ENCODE peak calls at places on chromosomes 12 and 14, in nine cellular contexts. W is NB4, O is progenitor cell of endocrine pancreas, T is BJ, Q is adrenal gland, S is AG09309, G is omental fat pad, I is type B pancreatic cell, B is epithelial cell of esophagus. P is an unnamed sample.

GRCh38 chr12:4781212-4781611 is 61.0 kb downstream of the GALNT8 start:
- DNase-seq in G (no peak), I (no peak), W (no peak), T (no peak), S (no peak), Q (no peak), B (peak), O (no peak), P (peak)

GRCh38 chr14:53495846-53496343 is 342.8 kb upstream of the DDHD1 start:
- DNase-seq in Q (no peak), B (no peak), T (no peak), O (no peak), I (no peak), W (no peak), S (no peak), G (no peak), P (no peak)

GRCh38 chr14:65282909-65283253 is 129.6 kb upstream of the FUT8 start:
- DNase-seq in W (no peak), G (no peak), S (no peak), B (no peak), Q (no peak), O (no peak), I (no peak), T (no peak), P (no peak)

GRCh38 chr12:4089147-4089606 is 184.4 kb upstream of the CCND2 start:
- DNase-seq in B (no peak), O (no peak), W (no peak), Q (no peak), T (no peak), I (no peak), S (no peak), G (no peak), P (no peak)

GRCh38 chr14:92534863-92535654 is 21.5 kb downstream of the RIN3 start:
- DNase-seq in S (no peak), O (no peak), W (no peak), I (no peak), G (no peak), B (no peak), Q (no peak), T (no peak), P (no peak)

GRCh38 chr12:110677206-110677911 is 11.6 kb downstream of the HVCN1 start:
- DNase-seq in G (no peak), W (peak), Q (no peak), I (no peak), S (no peak), O (no peak), B (no peak), T (no peak), P (no peak)

GRCh38 chr14:90828642-90829487 is 12.6 kb upstream of the TTC7B start:
- DNase-seq in I (no peak), T (no peak), S (no peak), O (no peak), G (no peak), B (no peak), Q (no peak), W (peak), P (no peak)

GRCh38 chr12:106213721-106214121 is 34.1 kb downstream of the CKAP4 start:
- DNase-seq in T (no peak), O (no peak), I (no peak), B (no peak), Q (no peak), G (no peak), W (no peak), S (no peak), P (no peak)

GRCh38 chr14:55114720-55115119 is 14.3 kb upstream of the LGALS3 start:
- DNase-seq in G (no peak), Q (no peak), W (no peak), T (no peak), I (no peak), O (no peak), S (no peak), B (no peak), P (no peak)

GRCh38 chr14:53900499-53900898 is 56.1 kb downstream of the BMP4 start:
- DNase-seq in W (no peak), B (no peak), O (no peak), T (no peak), Q (no peak), I (no peak), G (no peak), S (no peak), P (no peak)

GRCh38 chr12:10957741-10958140 is 18.7 kb upstream of the TAS2R14 start:
- DNase-seq in W (no peak), S (no peak), Q (no peak), I (no peak), O (no peak), T (no peak), B (no peak), G (no peak), P (no peak)

GRCh38 chr14:104164041-104164440 is 25.7 kb downstream of the KIF26A start:
- DNase-seq in Q (no peak), W (no peak), O (no peak), B (no peak), G (no peak), T (no peak), S (no peak), I (no peak), P (no peak)

DNA sequence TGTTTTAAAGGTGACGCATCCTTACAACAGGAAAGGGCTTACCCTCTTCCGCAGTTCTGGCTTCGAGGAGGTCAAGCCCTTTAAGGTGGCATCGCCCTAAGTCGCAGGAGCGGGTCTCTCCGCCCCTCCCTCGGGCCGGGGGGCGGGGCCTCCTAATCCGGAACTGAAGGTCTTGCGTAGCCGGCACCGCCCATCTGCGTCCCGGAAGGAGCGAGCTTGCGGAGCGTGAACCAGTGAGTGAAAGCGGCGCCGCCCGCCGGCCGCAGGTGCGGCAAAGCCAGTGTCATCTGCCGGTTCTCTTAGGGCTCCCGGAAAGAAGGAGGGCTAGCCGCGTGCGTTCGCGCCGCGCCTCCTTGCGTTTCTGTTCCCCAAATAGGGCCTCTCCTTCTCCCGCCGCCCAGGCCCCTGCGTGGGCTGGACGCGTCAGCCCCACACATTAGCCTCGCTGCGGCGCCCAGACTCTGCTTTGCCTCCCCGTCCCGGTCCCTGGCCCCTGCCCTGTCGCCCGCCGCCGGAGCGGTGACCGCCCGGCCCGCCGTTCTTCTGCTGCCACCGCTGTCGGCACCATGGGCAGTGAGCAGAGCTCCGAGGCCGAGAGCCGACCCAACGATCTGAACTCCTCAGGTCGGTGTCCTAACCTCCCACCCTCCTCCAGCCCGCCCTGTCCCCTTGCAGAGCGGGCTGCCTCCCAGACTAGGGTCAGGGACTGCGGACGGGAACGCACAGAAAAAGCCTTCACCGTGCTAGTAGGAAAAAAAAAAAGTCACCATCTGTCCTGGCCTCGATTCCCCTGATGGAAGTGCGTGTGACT is at the start of gene BORCS5:
- DNase-seq in O (peak), I (peak), Q (peak), B (peak), S (peak), W (peak), T (peak), G (peak), P (peak)
- TF ChIP-seq CTCF in O (peak), I (peak), Q (peak), B (peak), S (no peak), W (no peak), T (peak), G (no peak), P (peak)

GRCh38 chr12:24021164-24021502 is 71.7 kb upstream of the SOX5 start:
- DNase-seq in Q (no peak), G (no peak), S (no peak), I (no peak), T (no peak), B (no peak), O (no peak), W (no peak), P (no peak)

GRCh38 chr12:24020391-24021163 is 71.1 kb upstream of the SOX5 start:
- DNase-seq in Q (no peak), O (no peak), I (no peak), W (no peak), G (no peak), S (no peak), T (no peak), B (no peak), P (no peak)

GRCh38 chr12:24027352-24027751 is 77.9 kb upstream of the SOX5 start:
- DNase-seq in I (no peak), T (no peak), B (no peak), W (no peak), Q (no peak), O (no peak), S (no peak), G (no peak), P (no peak)

GRCh38 chr12:24025153-24025798 is 75.8 kb upstream of the SOX5 start:
- DNase-seq in T (no peak), O (no peak), Q (no peak), I (no peak), S (no peak), B (peak), G (no peak), W (peak), P (no peak)
- TF ChIP-seq CTCF in T (no peak), O (peak), Q (no peak), I (peak), S (no peak), B (peak), G (no peak), W (peak), P (peak)

GRCh38 chr14:24816011-24816928 is 182.3 kb upstream of the GZMB start:
- DNase-seq in O (no peak), I (no peak), W (no peak), Q (no peak), B (peak), S (no peak), T (no peak), G (no peak), P (no peak)

GRCh38 chr14:24815543-24815942 is 181.6 kb upstream of the GZMB start:
- DNase-seq in B (no peak), W (no peak), S (no peak), T (no peak), I (no peak), Q (no peak), O (no peak), G (no peak), P (no peak)

GRCh38 chr14:24814944-24815343 is 181.0 kb upstream of the GZMB start:
- DNase-seq in S (no peak), Q (no peak), W (no peak), G (no peak), O (no peak), T (no peak), B (no peak), I (no peak), P (no peak)

GRCh38 chr14:24813819-24814259 is 179.8 kb upstream of the GZMB start:
- DNase-seq in G (no peak), B (no peak), I (no peak), S (no peak), Q (no peak), O (no peak), T (no peak), W (no peak), P (no peak)

GRCh38 chr14:24813089-24813815 is 179.3 kb upstream of the GZMB start:
- DNase-seq in B (no peak), O (no peak), T (no peak), I (no peak), W (no peak), G (no peak), Q (no peak), S (no peak), P (no peak)
- TF ChIP-seq CTCF in B (no peak), O (no peak), T (no peak), I (no peak), W (no peak), G (no peak), Q (no peak), S (no peak), P (no peak)

DNA sequence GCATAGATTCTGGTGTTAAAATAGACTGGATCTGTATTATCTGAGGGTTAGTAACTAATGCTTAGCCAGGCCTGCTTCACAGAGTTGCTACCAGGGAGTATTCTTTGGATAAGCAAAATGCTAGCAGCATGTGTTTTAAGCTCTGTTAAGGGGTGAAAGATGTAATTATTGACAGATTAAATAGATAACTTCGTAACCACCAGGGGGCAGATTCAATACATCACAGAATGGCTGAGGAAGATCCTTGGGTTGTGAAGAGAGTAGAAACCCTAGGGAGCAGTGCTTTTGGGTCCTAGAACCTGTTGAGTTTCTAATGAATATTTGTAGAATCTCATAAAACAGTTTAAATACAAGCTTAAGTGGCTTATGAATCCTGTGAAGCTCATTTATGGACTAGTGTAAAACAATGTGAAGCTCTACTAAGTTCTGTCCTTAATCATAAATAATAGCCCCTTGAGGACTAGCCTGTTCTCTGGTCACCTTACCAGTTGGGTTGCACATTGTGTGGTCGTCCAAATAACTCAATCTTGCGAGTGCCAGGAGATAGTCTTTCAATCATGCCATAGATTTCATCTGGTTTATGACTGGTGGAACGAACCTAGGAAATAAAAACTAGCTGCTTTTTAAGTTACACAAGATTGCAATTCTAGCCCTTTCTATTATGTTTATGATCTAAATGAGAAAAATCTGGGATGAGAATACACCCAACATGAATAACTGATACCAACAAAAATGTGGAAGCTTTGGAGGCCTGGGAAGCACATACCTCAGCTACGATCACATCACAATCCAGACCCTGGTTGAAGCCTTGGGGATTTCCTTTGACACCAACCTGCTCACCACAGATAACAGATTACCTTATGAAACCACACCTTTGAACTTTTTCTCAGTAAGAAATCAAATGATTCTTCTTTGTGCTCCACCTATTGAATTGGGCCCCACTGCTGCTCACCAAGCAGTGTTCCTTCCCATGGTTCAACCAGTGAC is 12.3 kb downstream of the METTL3 start:
- DNase-seq in G (no peak), S (no peak), B (peak), I (no peak), W (peak), Q (no peak), O (no peak), T (no peak), P (no peak)
- TF ChIP-seq CTCF in G (no peak), S (peak), B (peak), I (peak), W (peak), Q (peak), O (peak), T (peak), P (peak)

P was measured in osteocyte.